ENCODE peak calls at places on chromosomes 7 and 10, in four cellular contexts. One of them, this sample, is unnamed.

GRCh38 chr10:47134166-47134565 is 165.8 kb upstream of the GDF10 start:
- DNase-seq in right cardiac atrium: no peak
- DNase-seq in memory B cell: no peak
- DNase-seq in AG04449: no peak
- DNase-seq in this sample: no peak

GRCh38 chr10:22737587-22737986 is 23.2 kb upstream of the PIP4K2A start:
- DNase-seq in right cardiac atrium: peak; percentile 68
- DNase-seq in memory B cell: no peak
- DNase-seq in AG04449: no peak
- DNase-seq in this sample: no peak

GRCh38 chr10:35758086-35758485 is 116.0 kb upstream of the FZD8 start:
- DNase-seq in right cardiac atrium: peak; percentile 88
- DNase-seq in memory B cell: no peak
- DNase-seq in AG04449: no peak
- DNase-seq in this sample: peak; percentile 89

GRCh38 chr10:133185421-133185820 is 25.4 kb downstream of the KNDC1 start:
- DNase-seq in right cardiac atrium: peak; percentile 23
- DNase-seq in memory B cell: no peak
- DNase-seq in AG04449: no peak
- DNase-seq in this sample: peak; percentile 18

GRCh38 chr10:97673736-97674525 is 13.1 kb downstream of the AVPI1 start:
- DNase-seq in right cardiac atrium: no peak
- DNase-seq in memory B cell: no peak
- DNase-seq in AG04449: no peak
- DNase-seq in this sample: no peak

GRCh38 chr7:50314778-50315177 is 10.3 kb downstream of the IKZF1 start:
- DNase-seq in right cardiac atrium: no peak
- DNase-seq in memory B cell: no peak
- DNase-seq in AG04449: no peak
- DNase-seq in this sample: no peak

GRCh38 chr7:31114593-31115343 is 62.7 kb downstream of the ADCYAP1R1 start:
- DNase-seq in right cardiac atrium: no peak
- DNase-seq in memory B cell: no peak
- DNase-seq in AG04449: no peak
- DNase-seq in this sample: no peak

GRCh38 chr10:97895915-97896314 is 46.3 kb downstream of the GOLGA7B start:
- DNase-seq in right cardiac atrium: no peak
- DNase-seq in memory B cell: no peak
- DNase-seq in AG04449: no peak
- DNase-seq in this sample: no peak

GRCh38 chr7:125675169-125675568 is 745.5 kb upstream of the POT1 start:
- DNase-seq in right cardiac atrium: no peak
- DNase-seq in memory B cell: no peak
- DNase-seq in AG04449: no peak
- DNase-seq in this sample: no peak

GRCh38 chr10:79248341-79248931 is 98.8 kb upstream of the PPIF start:
- DNase-seq in right cardiac atrium: peak; percentile 78
- DNase-seq in memory B cell: peak; percentile 62
- DNase-seq in AG04449: no peak
- DNase-seq in this sample: peak; percentile 85

GRCh38 chr10:78362406-78363022 is 328.9 kb downstream of the RPS24 start:
- DNase-seq in right cardiac atrium: no peak
- DNase-seq in memory B cell: no peak
- DNase-seq in AG04449: peak; percentile 26
- DNase-seq in this sample: no peak

GRCh38 chr10:35211390-35211789 is 84.7 kb downstream of the CREM start:
- DNase-seq in right cardiac atrium: no peak
- DNase-seq in memory B cell: no peak
- DNase-seq in AG04449: no peak
- DNase-seq in this sample: no peak

GRCh38 chr7:112500619-112501018 is 19.8 kb downstream of the LSMEM1 start:
- DNase-seq in right cardiac atrium: no peak
- DNase-seq in memory B cell: no peak
- DNase-seq in AG04449: no peak
- DNase-seq in this sample: no peak

GRCh38 chr7:102454423-102454822 is 10.2 kb downstream of the ALKBH4 start:
- DNase-seq in right cardiac atrium: no peak
- DNase-seq in memory B cell: no peak
- DNase-seq in AG04449: no peak
- DNase-seq in this sample: no peak

GRCh38 chr10:94902570-94902969 is 35.9 kb upstream of the CYP2C9 start:
- DNase-seq in right cardiac atrium: no peak
- DNase-seq in memory B cell: no peak
- DNase-seq in AG04449: no peak
- DNase-seq in this sample: no peak

GRCh38 chr10:121078672-121079102 is 227.5 kb downstream of the WDR11 start:
- DNase-seq in right cardiac atrium: no peak
- DNase-seq in memory B cell: no peak
- DNase-seq in AG04449: no peak
- DNase-seq in this sample: no peak

GRCh38 chr7:135714534-135715009 is 13.4 kb downstream of the SLC13A4 start:
- DNase-seq in right cardiac atrium: no peak
- DNase-seq in memory B cell: no peak
- DNase-seq in AG04449: no peak
- DNase-seq in this sample: no peak

GRCh38 chr10:114387784-114388183 is 16.5 kb downstream of the AFAP1L2 start:
- DNase-seq in right cardiac atrium: no peak
- DNase-seq in memory B cell: no peak
- DNase-seq in AG04449: no peak
- DNase-seq in this sample: no peak

GRCh38 chr7:4472739-4473138 is 209.4 kb upstream of the FOXK1 start:
- DNase-seq in right cardiac atrium: no peak
- DNase-seq in memory B cell: no peak
- DNase-seq in AG04449: no peak
- DNase-seq in this sample: no peak

GRCh38 chr7:48813472-48813871 is 110.9 kb upstream of the CDC14C start:
- DNase-seq in right cardiac atrium: no peak
- DNase-seq in memory B cell: no peak
- DNase-seq in AG04449: no peak
- DNase-seq in this sample: no peak

GRCh38 chr10:12628153-12628552 is 278.8 kb downstream of the CAMK1D start:
- DNase-seq in right cardiac atrium: no peak
- DNase-seq in memory B cell: no peak
- DNase-seq in AG04449: no peak
- DNase-seq in this sample: no peak

GRCh38 chr7:55026867-55027490 is 8.2 kb downstream of the EGFR start:
- DNase-seq in right cardiac atrium: no peak
- DNase-seq in memory B cell: no peak
- DNase-seq in AG04449: no peak
- DNase-seq in this sample: no peak

GRCh38 chr7:12861070-12861469 is 173.6 kb downstream of the ARL4A start:
- DNase-seq in right cardiac atrium: no peak
- DNase-seq in memory B cell: no peak
- DNase-seq in AG04449: no peak
- DNase-seq in this sample: no peak

GRCh38 chr7:144483189-144483588 is 79.7 kb upstream of the NOBOX start:
- DNase-seq in right cardiac atrium: no peak
- DNase-seq in memory B cell: no peak
- DNase-seq in AG04449: no peak
- DNase-seq in this sample: no peak

GRCh38 chr10:1179346-1180070 is 123.3 kb downstream of the WDR37 start:
- DNase-seq in right cardiac atrium: peak; percentile 27
- DNase-seq in memory B cell: no peak
- DNase-seq in AG04449: no peak
- DNase-seq in this sample: no peak

GRCh38 chr10:22648547-22648961 is 65.8 kb downstream of the PIP4K2A start:
- DNase-seq in right cardiac atrium: no peak
- DNase-seq in memory B cell: no peak
- DNase-seq in AG04449: peak; percentile 55
- DNase-seq in this sample: no peak

GRCh38 chr7:111855161-111855841 is 293.0 kb upstream of the IMMP2L start:
- DNase-seq in right cardiac atrium: no peak
- DNase-seq in memory B cell: no peak
- DNase-seq in AG04449: peak; percentile 9
- DNase-seq in this sample: no peak

This sample was measured in Right ventricle myocardium inferior.